ENCODE peak calls at places on chromosome 11, in nine cellular contexts. Q is CD4-positive, CD25-positive, alpha-beta regulatory T cell; K is psoas muscle; E is CD8-positive, alpha-beta memory T cell; F is SK-N-MC; X is CD8-positive, alpha-beta T cell; W is breast epithelium; J is mesendoderm; Z is fibroblast of lung. S is an unnamed sample. For H3K36me3, the result is how much of the 10 kb centered on the place peaks cover.

GRCh38 chr11:92882828-92883611 is 86.4 kb upstream of the MTNR1B start:
- DNase-seq in E (no peak), J (no peak), Q (no peak), Z (no peak), F (no peak), W (no peak), K (no peak), X (no peak), S (no peak)

GRCh38 chr11:66317766-66318575 is 1.1 kb upstream of the CD248 start:
- DNase-seq in E (peak), X (peak), Z (peak), J (peak), F (peak), K (peak), Q (peak), W (no peak), S (peak)

GRCh38 chr11:91163619-91164451 is 941.0 kb upstream of the CHORDC1 start:
- DNase-seq in K (no peak), X (no peak), F (no peak), Z (peak), W (no peak), J (no peak), Q (no peak), E (no peak), S (peak)

GRCh38 chr11:13227676-13228255 is 49.8 kb upstream of the BMAL1 start:
- DNase-seq in Q (no peak), J (no peak), E (no peak), X (no peak), K (no peak), Z (no peak), W (peak), F (no peak), S (no peak)

GRCh38 chr11:131522851-131523250 is 152.4 kb downstream of the NTM start:
- DNase-seq in W (no peak), K (no peak), X (no peak), F (no peak), J (no peak), E (no peak), Q (no peak), Z (no peak), S (no peak)

GRCh38 chr11:12073436-12073835 is 37.0 kb upstream of the MICAL2 start:
- DNase-seq in Z (no peak), E (no peak), F (no peak), J (no peak), K (no peak), Q (no peak), W (no peak), X (no peak), S (no peak)

GRCh38 chr11:44556735-44557409 is 8.6 kb upstream of the CD82 start:
- DNase-seq in X (peak), J (peak), Q (peak), E (peak), F (no peak), W (no peak), Z (peak), K (peak), S (peak)

GRCh38 chr11:12052676-12053605 is 44.5 kb upstream of the DKK3 start:
- DNase-seq in Q (no peak), X (peak), Z (no peak), E (no peak), W (no peak), K (no peak), F (no peak), J (peak), S (no peak)

GRCh38 chr11:131877246-131877645 is 506.8 kb downstream of the NTM start:
- DNase-seq in J (no peak), K (no peak), X (no peak), Q (no peak), E (no peak), Z (no peak), F (no peak), W (no peak), S (no peak)

GRCh38 chr11:118003021-118003423 is 16.8 kb downstream of the IL10RA start:
- DNase-seq in W (no peak), F (no peak), J (no peak), E (peak), K (no peak), Q (peak), Z (no peak), X (peak), S (no peak)

GRCh38 chr11:69546735-69547370 is 65.4 kb downstream of the LINC01488 start:
- DNase-seq in E (no peak), J (no peak), X (no peak), W (no peak), Z (no peak), K (no peak), Q (no peak), F (no peak), S (no peak)

GRCh38 chr11:128867277-128867676 is at the start of gene KCNJ1:
- DNase-seq in K (no peak), W (no peak), F (no peak), Q (peak), E (no peak), X (no peak), J (no peak), Z (no peak), S (no peak)

GRCh38 chr11:8963569-8964323 is 496 bp downstream of the TMEM9B start:
- DNase-seq in E (peak), Z (no peak), J (peak), X (peak), K (peak), F (no peak), Q (no peak), W (peak), S (peak)

GRCh38 chr11:11230802-11231562 is 122.1 kb downstream of the CSNK2A3 start:
- DNase-seq in X (no peak), W (no peak), Z (no peak), Q (no peak), E (no peak), K (no peak), F (no peak), J (peak), S (no peak)

GRCh38 chr11:223026-223789 is 12.9 kb downstream of the SIRT3 start:
- DNase-seq in X (no peak), J (no peak), K (peak), W (no peak), Z (peak), Q (no peak), E (no peak), F (no peak), S (no peak)

GRCh38 chr11:123405123-123405592 is 24.9 kb upstream of the GRAMD1B start:
- DNase-seq in E (no peak), J (peak), W (no peak), F (no peak), X (no peak), Q (no peak), K (no peak), Z (peak), S (no peak)

GRCh38 chr11:112320668-112321067 is 60.0 kb upstream of the PLET1 start:
- DNase-seq in F (no peak), K (peak), Q (no peak), J (no peak), W (peak), E (no peak), X (no peak), Z (peak), S (peak)

DNA sequence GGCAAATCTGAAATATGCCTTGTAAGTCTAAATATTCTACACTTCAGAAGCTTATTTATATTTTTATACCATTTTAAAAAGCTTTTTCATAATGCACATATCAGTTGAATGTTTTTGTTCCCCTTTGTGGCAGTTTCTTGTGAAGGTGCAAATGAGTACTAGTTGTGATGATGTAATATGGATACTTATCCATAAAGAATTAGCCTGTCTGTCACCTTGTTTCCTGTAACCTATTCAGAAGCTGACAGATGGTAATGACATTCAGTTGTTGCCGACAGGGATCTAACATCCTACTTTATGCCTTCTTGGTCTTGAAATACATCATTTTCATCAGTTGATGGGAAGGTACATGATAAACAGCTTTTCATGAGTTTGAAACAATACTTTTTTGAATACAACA is 2.9 kb downstream of the QSER1 start:
- DNase-seq in Q (no peak), X (no peak), F (no peak), E (no peak), W (no peak), K (no peak), J (peak), Z (no peak), S (no peak)
- H3K36me3 ChIP-seq in Q (under half), X (under half), F (under half), E (under half), W (under half), K (under half), J (under half), Z (under half), S (under half)

DNA sequence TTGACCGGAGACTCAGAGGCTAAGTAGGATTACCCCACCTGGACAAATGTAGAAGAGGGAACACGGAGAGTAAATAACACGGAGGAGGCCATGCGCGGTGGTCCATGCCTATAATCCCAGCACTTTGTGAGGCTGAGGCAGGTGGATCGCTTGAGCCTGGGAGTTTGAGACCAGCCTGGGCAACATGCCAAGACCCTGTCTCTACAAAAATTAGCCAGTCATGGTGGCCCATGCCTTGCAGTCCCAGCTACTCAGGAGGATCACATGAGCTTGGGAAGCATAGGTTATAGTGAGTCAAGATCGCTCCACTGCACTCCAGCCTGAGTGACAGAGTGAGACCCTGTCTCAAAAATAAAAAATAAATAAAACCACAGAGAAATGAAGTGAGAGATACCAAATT is 53.9 kb downstream of the AMOTL1 start:
- DNase-seq in W (no peak), K (no peak), Z (no peak), E (no peak), J (no peak), Q (no peak), F (no peak), X (no peak), S (no peak)
- H3K36me3 ChIP-seq in W (under half), K (under half), Z (under half), E (under half), J (under half), Q (under half), F (half or more), X (under half), S (half or more)

DNA sequence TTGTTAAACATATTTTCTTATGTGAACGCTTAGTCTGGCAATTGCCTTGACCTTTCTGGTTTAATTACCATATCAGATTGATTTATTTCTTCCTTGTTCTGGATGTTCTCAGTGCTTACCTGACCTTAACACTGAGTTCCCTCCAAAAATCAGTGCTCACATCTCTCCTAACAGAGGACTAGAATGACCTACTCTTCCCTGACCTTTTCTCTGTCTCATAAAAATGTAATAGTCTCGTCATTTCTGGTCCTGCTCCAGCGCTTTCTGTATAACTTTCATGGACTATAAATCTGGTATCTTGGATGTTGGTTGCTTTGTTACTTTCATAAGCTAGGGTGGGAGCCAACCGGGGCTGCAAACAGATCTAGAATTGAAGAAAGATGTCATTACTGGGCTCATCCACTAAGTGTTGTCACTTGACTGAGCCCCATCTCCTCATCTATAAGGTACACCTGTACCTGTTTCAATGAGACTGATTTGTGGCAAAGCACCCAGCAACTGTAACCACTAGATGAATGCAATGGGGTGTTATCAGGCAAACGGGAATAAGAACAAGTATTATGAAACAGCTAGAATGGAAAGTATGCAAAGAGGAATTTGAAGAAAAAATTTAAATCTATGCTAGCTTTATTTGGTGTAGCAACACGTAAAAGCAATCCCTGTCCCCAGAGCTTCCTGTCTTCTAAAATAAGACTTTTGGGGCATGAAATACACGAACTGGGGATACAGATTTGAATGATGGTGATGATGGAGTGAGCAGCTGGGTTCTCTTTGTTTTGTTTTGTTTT is 2.4 kb downstream of the FADS2 start:
- DNase-seq in Z (no peak), F (no peak), X (no peak), J (no peak), E (no peak), Q (no peak), W (no peak), K (no peak), S (peak)
- H3K36me3 ChIP-seq in Z (under half), F (under half), X (under half), J (under half), E (under half), Q (under half), W (under half), K (under half), S (under half)

GRCh38 chr11:5046226-5046625 is at the start of gene OR52J3:
- DNase-seq in E (no peak), Z (no peak), K (no peak), J (no peak), Q (no peak), X (no peak), W (no peak), F (no peak), S (no peak)

GRCh38 chr11:5042091-5042490 is 4.2 kb upstream of the OR52J3 start:
- DNase-seq in W (no peak), K (no peak), Z (no peak), F (no peak), J (no peak), E (no peak), X (no peak), Q (no peak), S (no peak)

GRCh38 chr11:5040876-5041275 is 5.5 kb upstream of the OR52J3 start:
- DNase-seq in W (no peak), J (no peak), Z (no peak), X (no peak), E (no peak), Q (no peak), F (no peak), K (no peak), S (no peak)

GRCh38 chr11:5043385-5043784 is 2.9 kb upstream of the OR52J3 start:
- DNase-seq in W (no peak), Q (no peak), K (no peak), E (no peak), J (peak), Z (no peak), X (no peak), F (no peak), S (peak)

DNA sequence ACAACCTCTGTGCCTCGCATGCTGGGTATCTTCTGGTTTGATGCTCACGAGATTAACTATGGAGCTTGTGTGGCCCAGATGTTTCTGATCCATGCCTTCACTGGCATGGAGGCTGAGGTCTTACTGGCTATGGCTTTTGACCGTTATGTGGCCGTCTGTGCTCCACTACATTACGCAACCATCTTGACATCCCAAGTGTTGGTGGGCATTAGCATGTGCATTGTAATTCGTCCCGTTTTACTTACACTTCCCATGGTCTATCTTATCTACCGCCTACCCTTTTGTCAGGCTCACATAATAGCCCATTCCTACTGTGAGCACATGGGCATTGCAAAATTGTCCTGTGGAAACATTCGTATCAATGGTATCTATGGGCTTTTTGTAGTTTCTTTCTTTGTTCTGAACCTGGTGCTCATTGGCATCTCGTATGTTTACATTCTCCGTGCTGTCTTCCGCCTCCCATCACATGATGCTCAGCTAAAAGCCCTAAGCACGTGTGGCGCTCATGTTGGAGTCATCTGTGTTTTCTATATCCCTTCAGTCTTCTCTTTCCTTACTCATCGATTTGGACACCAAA is 516 bp downstream of the OR52J3 start:
- DNase-seq in W (no peak), K (no peak), X (no peak), Z (no peak), Q (no peak), F (no peak), J (no peak), E (no peak), S (no peak)
- H3K36me3 ChIP-seq in W (under half), K (under half), X (under half), Z (under half), Q (under half), F (under half), J (under half), E (under half), S (under half)

S was measured in adipocyte.